ENCODE peak calls at places on chromosomes 12 and 14, in eight cellular contexts. D, J, K, Z, O, A, L and H are unnamed samples.

GRCh38 chr12:121005346-121005815 is 10.9 kb downstream of the C12orf43 start:
- DNase-seq in Z (peak), K (peak), J (peak), A (peak), D (peak), L (peak), O (peak), H (peak)

GRCh38 chr12:75747572-75747995 is 236.2 kb upstream of the KRR1 start:
- DNase-seq in A (no peak), K (no peak), J (peak), D (peak), Z (no peak), L (no peak), O (no peak), H (no peak)

GRCh38 chr14:102570334-102570995 is 22.0 kb upstream of the RCOR1 start:
- DNase-seq in L (no peak), J (no peak), D (no peak), A (no peak), K (no peak), Z (no peak), O (no peak), H (no peak)

GRCh38 chr12:14910090-14910915 is 24.6 kb upstream of the MGP start:
- DNase-seq in O (no peak), Z (no peak), D (no peak), L (no peak), K (no peak), A (no peak), J (peak), H (no peak)

GRCh38 chr14:68774771-68775613 is 17.9 kb downstream of the ZFP36L1 start:
- DNase-seq in Z (no peak), K (no peak), J (no peak), L (no peak), O (no peak), D (no peak), A (no peak), H (no peak)

GRCh38 chr12:77816196-77816595 is 14.5 kb upstream of the NAV3 start:
- DNase-seq in D (peak), K (no peak), L (peak), O (no peak), A (no peak), J (no peak), Z (no peak), H (no peak)

GRCh38 chr12:46933947-46934346 is 108.2 kb upstream of the SLC38A4 start:
- DNase-seq in A (no peak), L (peak), K (no peak), J (peak), Z (peak), O (peak), D (peak), H (no peak)

GRCh38 chr14:86035882-86036281 is 505.9 kb downstream of the FLRT2 start:
- DNase-seq in Z (peak), L (peak), A (no peak), D (no peak), J (peak), O (peak), K (no peak), H (no peak)

GRCh38 chr12:120290541-120291312 is 976 bp downstream of the RNU4-2 start:
- DNase-seq in J (no peak), K (peak), A (peak), L (no peak), D (no peak), Z (peak), O (peak), H (no peak)

GRCh38 chr12:117832459-117833457 is 136.0 kb downstream of the KSR2 start:
- DNase-seq in J (peak), K (no peak), A (no peak), Z (no peak), D (no peak), L (no peak), O (no peak), H (no peak)

GRCh38 chr12:119668315-119668651 is 350 bp downstream of the PRKAB1 start:
- DNase-seq in O (no peak), Z (peak), L (peak), A (no peak), K (no peak), J (no peak), D (no peak), H (no peak)

GRCh38 chr12:3496964-3497363 is 6.0 kb downstream of the PRMT8 start:
- DNase-seq in J (no peak), D (no peak), K (no peak), O (peak), L (no peak), A (no peak), Z (no peak), H (no peak)